ENCODE peak calls at places on chromosomes 4 and X, in six cellular contexts. P is fibroblast of pulmonary artery, Q is foreskin fibroblast, B is mucosa of descending colon, Y is AG04449, Z is B cell. C is an unnamed sample.

GRCh38 chr4:43253511-43253910 is 361.0 kb downstream of the GRXCR1 start:
- DNase-seq in Q (no peak), Y (no peak), Z (no peak), P (no peak), B (no peak), C (no peak)

GRCh38 chr4:128322986-128323385 is 35.4 kb upstream of the PGRMC2 start:
- DNase-seq in Z (no peak), P (peak), Y (peak), Q (peak), B (no peak), C (peak)

GRCh38 chr4:87073570-87074470 is 139.0 kb downstream of the AFF1 start:
- DNase-seq in P (no peak), Z (peak), Y (no peak), B (peak), Q (no peak), C (peak)

GRCh38 chr4:2824329-2825183 is 19.1 kb upstream of the ADD1 start:
- DNase-seq in B (no peak), Y (no peak), Z (peak), P (no peak), Q (no peak), C (no peak)

GRCh38 chrX:2272337-2272736 is 228.4 kb downstream of the DHRSX start:
- DNase-seq in Q (no peak), B (no peak), Z (no peak), Y (no peak), P (no peak), C (no peak)

GRCh38 chr4:67437974-67438713 is 107.2 kb downstream of the CENPC start:
- DNase-seq in Z (no peak), Q (peak), B (no peak), Y (peak), P (peak), C (peak)

GRCh38 chrX:134896194-134896593 is 94.6 kb upstream of the SMIM10 start:
- DNase-seq in P (no peak), Z (no peak), B (no peak), Y (no peak), Q (no peak), C (no peak)

GRCh38 chr4:142984871-142985585 is 138.9 kb upstream of the INPP4B start:
- DNase-seq in Z (no peak), Q (peak), P (peak), B (peak), Y (no peak), C (no peak)

GRCh38 chr4:94957030-94957429 is 199.3 kb downstream of the BMPR1B start:
- DNase-seq in P (no peak), B (no peak), Z (no peak), Y (no peak), Q (no peak), C (no peak)

GRCh38 chrX:130615941-130616340 is 214.2 kb downstream of the RBMX2 start:
- DNase-seq in Z (no peak), Y (no peak), B (no peak), P (no peak), Q (no peak), C (no peak)

GRCh38 chr4:7052923-7053715 is 9.9 kb downstream of the TADA2B start:
- DNase-seq in Z (no peak), P (no peak), Y (no peak), B (no peak), Q (peak), C (no peak)

GRCh38 chr4:129929052-129929451 is 833.1 kb downstream of the C4orf33 start:
- DNase-seq in Q (no peak), B (no peak), Z (no peak), Y (no peak), P (no peak), C (peak)

GRCh38 chr4:107035711-107036601 is at the start of gene DKK2:
- DNase-seq in P (no peak), Z (no peak), B (no peak), Q (peak), Y (no peak), C (no peak)

GRCh38 chr4:83454626-83455025 is 997 bp downstream of the HELQ start:
- DNase-seq in P (peak), Z (no peak), Y (no peak), B (peak), Q (peak), C (peak)

GRCh38 chr4:108168672-108169562 is at the start of gene LEF1:
- DNase-seq in Z (no peak), Q (peak), Y (no peak), P (peak), B (peak), C (no peak)

GRCh38 chr4:83473966-83474365 is 10.9 kb downstream of the ABRAXAS1 start:
- DNase-seq in B (no peak), Z (no peak), P (no peak), Y (no peak), Q (no peak), C (no peak)

GRCh38 chr4:5751918-5752802 is 41.2 kb downstream of the EVC start:
- DNase-seq in Y (no peak), P (peak), Z (no peak), B (no peak), Q (peak), C (peak)

DNA sequence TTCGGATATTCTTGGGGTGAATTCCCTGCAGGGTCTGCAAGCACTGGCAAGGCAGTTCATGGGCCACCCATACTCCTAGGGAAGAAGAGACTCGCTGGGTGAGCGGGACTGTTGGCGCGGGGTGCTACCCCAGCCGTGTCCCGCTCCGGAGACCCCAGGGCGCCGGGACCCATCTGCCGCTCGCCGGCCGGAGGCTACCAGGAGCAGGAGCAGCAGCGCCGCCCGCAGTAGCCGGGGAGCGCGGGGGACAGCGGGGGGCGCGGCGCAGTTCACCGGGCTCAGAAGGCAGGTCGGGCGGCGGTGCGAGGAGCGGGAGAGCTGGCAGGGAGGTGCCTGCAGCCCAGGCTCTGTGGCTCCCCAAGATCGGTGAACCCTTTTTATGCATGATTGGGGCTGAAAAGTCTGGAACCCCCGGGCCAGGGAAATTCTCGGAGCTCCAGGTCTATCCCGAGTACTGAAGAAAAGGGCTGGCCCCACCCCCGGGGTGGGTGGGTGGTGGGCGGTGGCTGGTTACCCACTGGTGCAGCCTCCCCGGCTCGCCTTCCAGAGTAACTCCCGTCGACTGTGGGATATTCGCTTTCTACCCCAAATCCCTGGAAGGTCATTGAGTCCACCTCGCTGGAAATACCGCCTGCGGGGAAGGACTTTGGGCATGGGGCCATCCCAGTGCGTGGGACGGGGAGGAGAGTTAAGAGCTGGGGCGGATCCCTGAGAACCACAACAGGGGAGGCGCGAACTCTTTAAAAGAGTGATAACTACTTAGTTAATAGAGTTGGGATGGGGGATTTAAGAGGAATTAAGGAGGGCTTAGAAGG is 37.6 kb downstream of the PF4 start:
- DNase-seq in P (peak), Z (no peak), B (peak), Y (no peak), Q (peak), C (no peak)
- TF ChIP-seq CTCF in P (no peak), Z (no peak), B (no peak), Y (no peak), Q (no peak), C (peak)

GRCh38 chr4:46648088-46648744 is 258.3 kb upstream of the GABRA2 start:
- DNase-seq in Y (no peak), P (peak), Z (no peak), Q (no peak), B (peak), C (peak)
- TF ChIP-seq CTCF in Y (no peak), P (peak), Z (no peak), Q (no peak), B (no peak), C (peak)

GRCh38 chrX:3548743-3549441 is 164.6 kb downstream of the PRKX start:
- DNase-seq in Y (no peak), B (peak), P (peak), Z (no peak), Q (peak), C (peak)
- TF ChIP-seq CTCF in Y (no peak), B (no peak), P (peak), Z (no peak), Q (peak), C (peak)

DNA sequence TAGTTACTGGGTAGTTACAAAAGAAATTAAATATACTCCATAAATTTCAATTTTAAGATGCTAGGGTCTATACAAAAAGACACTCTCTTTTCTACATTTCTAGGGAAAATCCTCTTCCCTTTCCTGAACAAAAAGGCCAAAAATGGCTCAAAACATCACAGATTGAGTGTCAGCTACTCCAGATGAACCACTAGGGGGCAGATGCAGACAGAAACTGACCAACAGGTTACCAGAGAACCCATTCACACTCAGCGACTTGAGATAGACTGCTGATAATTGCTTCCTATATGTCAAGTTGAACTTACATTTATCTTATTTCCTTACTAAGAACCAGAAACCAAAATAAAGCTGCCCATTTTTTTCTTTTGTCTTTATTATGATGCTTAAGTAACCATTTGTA is 83.4 kb upstream of the MID1IP1 start:
- DNase-seq in Z (no peak), B (peak), Y (no peak), P (peak), Q (peak), C (no peak)
- TF ChIP-seq CTCF in Z (peak), B (no peak), Y (peak), P (peak), Q (peak), C (peak)

DNA sequence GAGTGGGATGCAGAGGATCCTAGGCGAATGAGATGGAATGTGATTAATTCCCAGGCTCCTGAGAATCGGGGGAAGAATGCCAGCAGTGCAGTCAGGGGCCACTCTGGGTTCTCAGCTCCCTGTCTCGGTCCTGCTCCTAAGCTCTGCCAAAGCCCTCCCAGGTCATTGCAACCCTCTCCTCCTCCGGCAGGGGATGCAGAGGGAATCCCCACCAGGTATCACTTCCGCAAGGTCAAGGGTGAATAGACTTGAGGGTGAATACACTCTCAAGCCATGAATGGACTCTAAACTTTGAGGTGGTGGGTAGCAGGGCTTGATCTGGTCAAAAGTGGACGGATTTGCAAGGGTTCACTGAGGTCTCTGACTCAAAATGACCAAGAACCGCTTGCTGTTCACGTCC is 139.3 kb upstream of the MXRA5 start:
- DNase-seq in Y (no peak), Z (no peak), B (no peak), Q (no peak), P (no peak), C (no peak)
- TF ChIP-seq CTCF in Y (no peak), Z (no peak), B (no peak), Q (no peak), P (no peak), C (no peak)

DNA sequence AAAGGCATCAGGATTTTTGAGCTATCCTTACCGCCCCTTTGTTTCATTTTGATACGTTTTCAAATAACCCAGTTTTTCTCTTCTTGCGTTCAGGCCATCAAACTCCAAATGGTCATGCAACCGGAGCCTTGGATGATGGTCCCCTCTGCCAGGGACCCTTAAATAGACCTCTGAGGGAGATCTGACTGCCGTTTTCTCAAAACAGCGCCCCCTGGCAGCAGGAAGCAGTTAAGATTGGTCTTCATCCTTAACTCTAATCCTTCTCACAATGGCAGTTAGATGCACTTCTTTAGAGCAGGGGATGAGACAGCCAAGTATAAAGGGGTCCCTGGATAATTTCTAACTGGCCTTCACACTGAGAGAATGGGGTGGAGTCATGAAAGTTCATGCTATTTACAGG is 525.0 kb upstream of the SPANXN1 start:
- DNase-seq in P (no peak), Q (no peak), B (no peak), Z (no peak), Y (no peak), C (no peak)
- TF ChIP-seq CTCF in P (no peak), Q (no peak), B (no peak), Z (no peak), Y (no peak), C (no peak)

GRCh38 chrX:19987856-19988255 is 3.0 kb downstream of the BCLAF3 start:
- DNase-seq in B (no peak), P (no peak), Y (no peak), Z (no peak), Q (no peak), C (no peak)
- TF ChIP-seq CTCF in B (no peak), P (no peak), Y (no peak), Z (no peak), Q (no peak), C (no peak)